ENCODE peak calls at places on chromosomes 2 and 18, in five cellular contexts. W is stimulated activated naive CD4-positive, alpha-beta T cell; Y is nucleus accumbens; H is right cardiac atrium; R is smooth muscle cell of the brain vasculature. M is an unnamed sample.

GRCh38 chr2:10658041-10658913 is 31.5 kb downstream of the NOL10 start:
- DNase-seq in R (peak), H (no peak), W (no peak), Y (no peak), M (no peak)

GRCh38 chr2:75548036-75548573 is 12.6 kb downstream of the EVA1A start:
- DNase-seq in R (no peak), Y (no peak), H (no peak), W (no peak), M (no peak)

GRCh38 chr18:55275042-55275897 is 312.7 kb downstream of the TCF4 start:
- DNase-seq in R (no peak), W (no peak), H (peak), Y (no peak), M (peak)

GRCh38 chr18:9081940-9082339 is 20.6 kb upstream of the NDUFV2 start:
- DNase-seq in R (no peak), W (no peak), H (no peak), Y (no peak), M (no peak)

GRCh38 chr2:114446571-114446970 is 4.1 kb downstream of the DPP10 start:
- DNase-seq in H (no peak), Y (no peak), W (no peak), R (no peak), M (no peak)

GRCh38 chr2:176814740-176815367 is 397.7 kb upstream of the HNRNPA3 start:
- DNase-seq in H (no peak), Y (no peak), R (no peak), W (peak), M (no peak)

GRCh38 chr2:222399038-222399783 is 25.1 kb upstream of the SGPP2 start:
- DNase-seq in R (no peak), W (no peak), Y (no peak), H (no peak), M (no peak)

GRCh38 chr2:165185633-165186032 is 18.2 kb downstream of the SCN3A start:
- DNase-seq in R (no peak), W (no peak), H (no peak), Y (no peak), M (no peak)